ENCODE peak calls at places on chromosomes 7 and 10, in four cellular contexts. X is psoas muscle; C is CD8-positive, alpha-beta T cell; S is WERI-Rb-1. H is an unnamed sample.

GRCh38 chr7:110296321-110296720 is 794.6 kb upstream of the LRRN3 start:
- DNase-seq in C (no peak), S (no peak), X (no peak), H (no peak)

GRCh38 chr7:46173526-46174191 is 252.6 kb upstream of the IGFBP3 start:
- DNase-seq in X (no peak), S (no peak), C (no peak), H (no peak)

GRCh38 chr10:107834706-107835105 is 670.2 kb upstream of the SORCS1 start:
- DNase-seq in S (no peak), X (no peak), C (no peak), H (no peak)

GRCh38 chr7:134440067-134440466 is 18.8 kb downstream of the AKR1B1 start:
- DNase-seq in C (no peak), S (no peak), X (no peak), H (no peak)

GRCh38 chr7:52781250-52781649 is 254.2 kb upstream of the POM121L12 start:
- DNase-seq in C (no peak), X (no peak), S (no peak), H (no peak)

GRCh38 chr10:72810976-72811375 is 82.6 kb upstream of the OIT3 start:
- DNase-seq in C (no peak), S (no peak), X (no peak), H (no peak)

GRCh38 chr7:25720427-25720826 is 431.6 kb upstream of the NFE2L3 start:
- DNase-seq in S (peak), C (no peak), X (no peak), H (no peak)

GRCh38 chr7:124764847-124765400 is 668 bp downstream of the GPR37 start:
- DNase-seq in X (no peak), C (no peak), S (peak), H (no peak)

GRCh38 chr7:122887848-122888247 is 1.6 kb upstream of the CADPS2 start:
- DNase-seq in C (no peak), S (no peak), X (no peak), H (no peak)

GRCh38 chr7:122886357-122887081 is at the start of gene CADPS2:
- DNase-seq in X (peak), S (peak), C (no peak), H (peak)

GRCh38 chr7:122885583-122886356 is 490 bp downstream of the CADPS2 start:
- DNase-seq in S (peak), C (no peak), X (peak), H (peak)

GRCh38 chr7:122889116-122889515 is 2.9 kb upstream of the CADPS2 start:
- DNase-seq in S (no peak), X (no peak), C (no peak), H (no peak)

DNA sequence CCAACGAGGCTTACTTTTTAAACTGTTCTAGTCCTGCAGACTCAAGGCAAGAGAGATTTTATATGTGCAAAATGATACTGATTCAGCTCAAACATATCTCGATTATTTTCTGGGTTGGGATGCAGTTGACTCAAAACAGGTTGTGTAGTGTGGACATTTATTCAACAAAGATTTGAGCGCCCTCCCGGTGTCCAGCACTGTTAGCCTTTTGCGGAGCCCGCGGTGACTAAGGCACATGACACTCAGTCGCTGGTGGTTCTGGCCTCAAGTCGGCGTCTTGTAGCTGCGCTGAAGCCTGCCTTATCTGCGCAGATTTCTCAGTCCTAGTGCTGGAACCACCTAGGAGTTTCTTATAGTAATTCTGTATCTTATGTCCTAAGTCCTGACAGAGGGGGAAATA is 938 bp upstream of the CADPS2 start:
- DNase-seq in S (peak), X (peak), C (no peak), H (peak)
- H3K4me3 ChIP-seq in S (peak), X (peak), C (no peak), H (peak)

GRCh38 chr7:149885191-149886017 is 11.6 kb downstream of the ATP6V0E2 start:
- DNase-seq in C (no peak), S (no peak), X (no peak), H (peak)
- H3K4me3 ChIP-seq in C (no peak), S (no peak), X (no peak), H (no peak)

GRCh38 chr7:39855325-39855674 is 94.8 kb upstream of the CDK13 start:
- DNase-seq in S (no peak), X (no peak), C (no peak), H (no peak)
- H3K4me3 ChIP-seq in S (no peak), X (peak), C (no peak), H (no peak)

GRCh38 chr10:3452234-3452633 is 279.7 kb upstream of the PITRM1 start:
- DNase-seq in X (no peak), S (no peak), C (no peak), H (no peak)
- H3K4me3 ChIP-seq in X (no peak), S (no peak), C (no peak), H (no peak)

GRCh38 chr10:59536576-59537014 is 173.1 kb downstream of the SLC16A9 start:
- DNase-seq in C (no peak), S (no peak), X (no peak), H (no peak)

GRCh38 chr10:59538623-59539022 is 171.0 kb downstream of the SLC16A9 start:
- DNase-seq in X (no peak), S (no peak), C (no peak), H (no peak)

GRCh38 chr10:59536151-59536550 is 173.5 kb downstream of the SLC16A9 start:
- DNase-seq in C (no peak), S (no peak), X (no peak), H (no peak)

GRCh38 chr10:59537451-59537850 is 172.2 kb downstream of the SLC16A9 start:
- DNase-seq in X (no peak), C (no peak), S (no peak), H (no peak)
- H3K4me3 ChIP-seq in X (no peak), C (no peak), S (no peak), H (no peak)

GRCh38 chr10:84818956-84819355 is 490.6 kb downstream of the CCSER2 start:
- DNase-seq in C (no peak), X (no peak), S (peak), H (no peak)

GRCh38 chr10:84820121-84820520 is 491.7 kb downstream of the CCSER2 start:
- DNase-seq in C (no peak), S (peak), X (no peak), H (no peak)

GRCh38 chr10:84824525-84824924 is 496.1 kb downstream of the CCSER2 start:
- DNase-seq in C (no peak), X (no peak), S (no peak), H (no peak)

GRCh38 chr10:84822926-84823325 is 494.5 kb downstream of the CCSER2 start:
- DNase-seq in S (no peak), C (no peak), X (no peak), H (no peak)

DNA sequence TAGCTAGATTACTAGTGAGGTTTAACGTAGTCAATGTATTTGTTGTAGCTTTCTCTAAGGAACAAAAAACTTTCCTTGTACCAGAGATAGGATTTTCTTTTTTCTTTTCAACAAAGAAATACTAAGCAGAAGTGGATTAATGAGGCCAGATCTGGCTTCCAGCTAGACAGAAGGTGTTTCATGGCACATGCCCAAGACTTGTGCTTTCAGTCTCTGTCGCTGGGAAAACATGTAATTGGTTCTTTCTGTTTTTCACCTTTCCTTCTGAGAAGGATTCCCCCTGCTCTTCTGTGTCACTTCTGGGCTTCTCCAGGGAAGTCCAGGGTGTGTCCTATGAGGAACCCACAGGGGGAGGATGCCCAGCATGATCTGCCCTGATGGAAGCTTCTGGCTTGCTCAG is 492.2 kb downstream of the CCSER2 start:
- DNase-seq in X (no peak), C (no peak), S (no peak), H (no peak)
- H3K4me3 ChIP-seq in X (no peak), C (no peak), S (no peak), H (no peak)